ENCODE peak calls at places on chromosomes 3 and 15, in five cellular contexts. One of them, this sample, is unnamed.
A peak's percentile ranks its signal among the peaks of the same experiment; 100 is the strongest.

GRCh38 chr15:41031232-41032078 is 78.2 kb downstream of the CHAC1 start:
- DNase-seq in GM03348: no peak
- DNase-seq in Ammon's horn: no peak
- DNase-seq in A549: no peak
- DNase-seq in neuronal stem cell: no peak
- DNase-seq in this sample: no peak

GRCh38 chr3:118548434-118548833 is 486.2 kb downstream of the IGSF11 start:
- DNase-seq in Ammon's horn: no peak
- DNase-seq in A549: no peak
- DNase-seq in neuronal stem cell: no peak
- DNase-seq in GM03348: no peak
- DNase-seq in this sample: no peak

GRCh38 chr3:53709856-53710674 is 136.2 kb downstream of the CHDH start:
- DNase-seq in neuronal stem cell: peak; percentile 71
- DNase-seq in Ammon's horn: peak; percentile 82
- DNase-seq in GM03348: peak; percentile 84
- DNase-seq in A549: peak; percentile 71
- DNase-seq in this sample: no peak

GRCh38 chr3:14410501-14411165 is 8.2 kb downstream of the SLC6A6 start:
- DNase-seq in neuronal stem cell: no peak
- DNase-seq in GM03348: peak; percentile 90
- DNase-seq in A549: peak; percentile 98
- DNase-seq in Ammon's horn: no peak
- DNase-seq in this sample: peak; percentile 80

GRCh38 chr15:63374686-63375520 is 6.7 kb downstream of the CA12 start:
- DNase-seq in GM03348: peak; percentile 77
- DNase-seq in Ammon's horn: peak; percentile 71
- DNase-seq in neuronal stem cell: no peak
- DNase-seq in A549: peak; percentile 63
- DNase-seq in this sample: no peak

GRCh38 chr15:58378241-58379085 is 53.3 kb upstream of the LIPC start:
- DNase-seq in Ammon's horn: no peak
- DNase-seq in A549: no peak
- DNase-seq in neuronal stem cell: no peak
- DNase-seq in GM03348: peak; percentile 43
- DNase-seq in this sample: peak; percentile 56

GRCh38 chr3:144590854-144591253 is 619.2 kb downstream of the DIPK2A start:
- DNase-seq in neuronal stem cell: no peak
- DNase-seq in GM03348: peak; percentile 52
- DNase-seq in Ammon's horn: no peak
- DNase-seq in A549: peak; percentile 45
- DNase-seq in this sample: peak; percentile 19

GRCh38 chr3:142888484-142889262 is at the start of gene PCOLCE2:
- DNase-seq in A549: peak; percentile 57
- DNase-seq in neuronal stem cell: peak; percentile 49
- DNase-seq in GM03348: peak; percentile 65
- DNase-seq in Ammon's horn: peak; percentile 3
- DNase-seq in this sample: no peak

GRCh38 chr15:45458746-45459403 is 63.7 kb downstream of the SLC30A4 start:
- DNase-seq in neuronal stem cell: peak; percentile 70
- DNase-seq in Ammon's horn: peak; percentile 78
- DNase-seq in A549: peak; percentile 27
- DNase-seq in GM03348: peak; percentile 57
- DNase-seq in this sample: no peak

GRCh38 chr3:193853511-193854219 is 260.7 kb downstream of the OPA1 start:
- DNase-seq in Ammon's horn: no peak
- DNase-seq in GM03348: no peak
- DNase-seq in neuronal stem cell: no peak
- DNase-seq in A549: no peak
- DNase-seq in this sample: no peak

GRCh38 chr3:128872744-128873143 is 6.7 kb upstream of the ACAD9 start:
- DNase-seq in GM03348: no peak
- DNase-seq in Ammon's horn: no peak
- DNase-seq in A549: no peak
- DNase-seq in neuronal stem cell: no peak
- DNase-seq in this sample: no peak

GRCh38 chr15:70556804-70557203 is 206.6 kb downstream of the UACA start:
- DNase-seq in GM03348: no peak
- DNase-seq in A549: no peak
- DNase-seq in Ammon's horn: no peak
- DNase-seq in neuronal stem cell: no peak
- DNase-seq in this sample: no peak

GRCh38 chr15:48866141-48866563 is 11.8 kb upstream of the EID1 start:
- DNase-seq in neuronal stem cell: no peak
- DNase-seq in GM03348: peak; percentile 27
- DNase-seq in A549: no peak
- DNase-seq in Ammon's horn: no peak
- DNase-seq in this sample: no peak

GRCh38 chr3:53254190-53254809 is 1.5 kb downstream of the TKT start:
- DNase-seq in Ammon's horn: no peak
- DNase-seq in neuronal stem cell: no peak
- DNase-seq in A549: no peak
- DNase-seq in GM03348: no peak
- DNase-seq in this sample: no peak

GRCh38 chr3:181622365-181622764 is 89.4 kb upstream of the SOX2 start:
- DNase-seq in GM03348: no peak
- DNase-seq in neuronal stem cell: no peak
- DNase-seq in Ammon's horn: no peak
- DNase-seq in A549: no peak
- DNase-seq in this sample: no peak

GRCh38 chr3:127779747-127780146 is 42.6 kb downstream of the MGLL start:
- DNase-seq in A549: peak; percentile 45
- DNase-seq in GM03348: no peak
- DNase-seq in neuronal stem cell: no peak
- DNase-seq in Ammon's horn: no peak
- DNase-seq in this sample: peak; percentile 48

GRCh38 chr3:104437891-104438290 is 928.8 kb upstream of the ALCAM start:
- DNase-seq in GM03348: peak; percentile 4
- DNase-seq in A549: no peak
- DNase-seq in neuronal stem cell: no peak
- DNase-seq in Ammon's horn: peak; percentile 87
- DNase-seq in this sample: no peak

GRCh38 chr15:23497710-23498111 is 50.7 kb upstream of the GOLGA6L2 start:
- DNase-seq in neuronal stem cell: no peak
- DNase-seq in A549: peak; percentile 54
- DNase-seq in GM03348: peak; percentile 18
- DNase-seq in Ammon's horn: peak; percentile 38
- DNase-seq in this sample: no peak

GRCh38 chr3:149494022-149494758 is 19.7 kb downstream of the TM4SF4 start:
- DNase-seq in A549: peak; percentile 76
- DNase-seq in neuronal stem cell: peak; percentile 54
- DNase-seq in GM03348: peak; percentile 75
- DNase-seq in Ammon's horn: peak; percentile 77
- DNase-seq in this sample: no peak

GRCh38 chr3:131216340-131216739 is 165.2 kb upstream of the NUDT16 start:
- DNase-seq in neuronal stem cell: no peak
- DNase-seq in A549: no peak
- DNase-seq in Ammon's horn: no peak
- DNase-seq in GM03348: no peak
- DNase-seq in this sample: no peak

GRCh38 chr15:80180986-80181385 is 28.2 kb downstream of the FAH start:
- DNase-seq in Ammon's horn: no peak
- DNase-seq in A549: no peak
- DNase-seq in GM03348: no peak
- DNase-seq in neuronal stem cell: no peak
- DNase-seq in this sample: no peak

GRCh38 chr15:83654379-83655236 is 685 bp downstream of the ADAMTSL3 start:
- DNase-seq in A549: no peak
- DNase-seq in neuronal stem cell: no peak
- DNase-seq in Ammon's horn: no peak
- DNase-seq in GM03348: peak; percentile 22
- DNase-seq in this sample: no peak

GRCh38 chr3:142796823-142797222 is 73.0 kb downstream of the TRPC1 start:
- DNase-seq in GM03348: no peak
- DNase-seq in neuronal stem cell: no peak
- DNase-seq in Ammon's horn: no peak
- DNase-seq in A549: no peak
- DNase-seq in this sample: no peak

GRCh38 chr3:36707623-36708409 is 56.5 kb downstream of the DCLK3 start:
- DNase-seq in Ammon's horn: no peak
- DNase-seq in A549: peak; percentile 90
- DNase-seq in GM03348: peak; percentile 66
- DNase-seq in neuronal stem cell: no peak
- DNase-seq in this sample: no peak

GRCh38 chr15:31265871-31266711 is 60.5 kb upstream of the KLF13 start:
- DNase-seq in A549: no peak
- DNase-seq in GM03348: no peak
- DNase-seq in Ammon's horn: peak; percentile 68
- DNase-seq in neuronal stem cell: no peak
- DNase-seq in this sample: no peak

GRCh38 chr3:12959395-12959794 is 113.8 kb downstream of the IQSEC1 start:
- DNase-seq in A549: no peak
- DNase-seq in Ammon's horn: no peak
- DNase-seq in GM03348: no peak
- DNase-seq in neuronal stem cell: no peak
- DNase-seq in this sample: no peak

GRCh38 chr15:34691024-34691423 is 63.8 kb downstream of the GJD2 start:
- DNase-seq in Ammon's horn: no peak
- DNase-seq in neuronal stem cell: no peak
- DNase-seq in GM03348: no peak
- DNase-seq in A549: peak; percentile 7
- DNase-seq in this sample: no peak

GRCh38 chr3:177051419-177051818 is 145.9 kb downstream of the TBL1XR1 start:
- DNase-seq in neuronal stem cell: no peak
- DNase-seq in GM03348: no peak
- DNase-seq in A549: no peak
- DNase-seq in Ammon's horn: peak; percentile 80
- DNase-seq in this sample: no peak

GRCh38 chr3:189630667-189631372 is 369 bp upstream of the TP63 start:
- DNase-seq in Ammon's horn: peak; percentile 3
- DNase-seq in GM03348: no peak
- DNase-seq in A549: peak; percentile 88
- DNase-seq in neuronal stem cell: no peak
- DNase-seq in this sample: no peak

GRCh38 chr3:171811059-171811912 is 1.0 kb upstream of the PLD1 start:
- DNase-seq in GM03348: peak; percentile 84
- DNase-seq in neuronal stem cell: no peak
- DNase-seq in Ammon's horn: no peak
- DNase-seq in A549: peak; percentile 90
- DNase-seq in this sample: no peak

GRCh38 chr3:175187586-175187985 is 328.5 kb downstream of the NAALADL2 start:
- DNase-seq in GM03348: peak; percentile 13
- DNase-seq in A549: no peak
- DNase-seq in Ammon's horn: no peak
- DNase-seq in neuronal stem cell: no peak
- DNase-seq in this sample: no peak

GRCh38 chr3:172568713-172569112 is 45.5 kb upstream of the TNFSF10 start:
- DNase-seq in A549: no peak
- DNase-seq in neuronal stem cell: no peak
- DNase-seq in Ammon's horn: peak; percentile 17
- DNase-seq in GM03348: no peak
- DNase-seq in this sample: no peak

This sample was measured in kidney epithelial cell.